ENCODE peak calls at places on chromosomes 13 and 19, in eight cellular contexts. G is Right ventricle myocardium superior, A is left ventricle myocardium inferior, W is heart right ventricle, C is iPS-NIHi11, N is D341Med, Z is caudate nucleus, F is PC-3. S is an unnamed sample.

GRCh38 chr13:38905861-38906260 is 84.8 kb downstream of the STOML3 start:
- DNase-seq in N (no peak), A (no peak), Z (no peak), C (no peak), F (peak; percentile 17), G (no peak), W (no peak), S (no peak)

GRCh38 chr13:40145139-40145538 is 489.7 kb downstream of the COG6 start:
- DNase-seq in G (no peak), W (no peak), C (no peak), F (no peak), Z (no peak), A (no peak), N (no peak), S (no peak)

GRCh38 chr13:21033866-21034601 is 27.4 kb downstream of the LATS2 start:
- DNase-seq in Z (no peak), C (no peak), N (no peak), G (no peak), F (peak; percentile 96), W (no peak), A (no peak), S (no peak)

GRCh38 chr19:8629184-8629583 is 1.2 kb upstream of the NFILZ start:
- DNase-seq in C (no peak), F (no peak), G (no peak), Z (no peak), A (no peak), N (no peak), W (no peak), S (no peak)

GRCh38 chr13:47232516-47232915 is 335.7 kb upstream of the HTR2A start:
- DNase-seq in G (no peak), W (no peak), A (no peak), Z (no peak), N (no peak), C (no peak), F (no peak), S (no peak)

GRCh38 chr19:41984961-41985360 is 9.1 kb downstream of the ATP1A3 start:
- DNase-seq in Z (no peak), W (no peak), N (no peak), G (no peak), F (no peak), C (no peak), A (no peak), S (no peak)

GRCh38 chr13:113545931-113546516 is 38.5 kb upstream of the TFDP1 start:
- DNase-seq in G (no peak), C (no peak), A (no peak), W (no peak), N (no peak), Z (no peak), F (no peak), S (no peak)

GRCh38 chr13:96011291-96011875 is 41.8 kb downstream of the UGGT2 start:
- DNase-seq in Z (no peak), F (no peak), C (no peak), N (no peak), W (no peak), G (no peak), A (no peak), S (no peak)

GRCh38 chr13:101795025-101795424 is 342.6 kb downstream of the ITGBL1 start:
- DNase-seq in Z (no peak), C (no peak), F (no peak), W (no peak), G (no peak), A (no peak), N (no peak), S (no peak)

GRCh38 chr19:50264483-50265186 is 61.2 kb downstream of the MYH14 start:
- DNase-seq in W (no peak), G (no peak), Z (no peak), N (no peak), C (no peak), F (no peak), A (no peak), S (no peak)

GRCh38 chr19:11405846-11406643 is 13.1 kb downstream of the RGL3 start:
- DNase-seq in Z (no peak), N (peak; percentile 74), F (no peak), W (peak; percentile 45), C (peak; percentile 83), G (no peak), A (no peak), S (no peak)

GRCh38 chr13:26541678-26542553 is 15.6 kb upstream of the WASF3 start:
- DNase-seq in W (no peak), Z (no peak), F (no peak), N (peak; percentile 43), C (no peak), A (no peak), G (no peak), S (no peak)

GRCh38 chr13:113143466-113144254 is 14.8 kb upstream of the PROZ start:
- DNase-seq in A (no peak), Z (no peak), G (no peak), W (no peak), C (no peak), N (peak; percentile 20), F (no peak), S (no peak)

GRCh38 chr19:54233941-54234340 is 8.6 kb downstream of the LILRA6 start:
- DNase-seq in C (no peak), Z (no peak), W (no peak), G (no peak), F (no peak), A (no peak), N (no peak), S (no peak)

GRCh38 chr13:78239681-78240080 is 321.1 kb upstream of the EDNRB start:
- DNase-seq in C (peak; percentile 10), A (no peak), N (no peak), Z (no peak), W (no peak), F (no peak), G (no peak), S (no peak)

GRCh38 chr13:96503481-96503880 is 413.6 kb downstream of the HS6ST3 start:
- DNase-seq in N (no peak), G (no peak), W (no peak), Z (no peak), A (no peak), C (no peak), F (no peak), S (no peak)

GRCh38 chr13:47480941-47481340 is 520.1 kb downstream of the SUCLA2 start:
- DNase-seq in F (no peak), N (no peak), W (no peak), A (no peak), Z (no peak), C (no peak), G (no peak), S (no peak)

GRCh38 chr19:37933965-37934364 is 27.0 kb downstream of the SIPA1L3 start:
- DNase-seq in A (peak; percentile 62), W (peak; percentile 48), Z (no peak), F (no peak), N (no peak), G (peak; percentile 73), C (peak; percentile 36), S (peak; percentile 68)

GRCh38 chr13:40624338-40624737 is 42.1 kb downstream of the FOXO1 start:
- DNase-seq in N (no peak), C (no peak), W (no peak), G (no peak), A (no peak), Z (no peak), F (no peak), S (no peak)

GRCh38 chr13:51887441-51887840 is 25.7 kb downstream of the CCDC70 start:
- DNase-seq in F (no peak), N (peak; percentile 74), G (no peak), A (no peak), W (no peak), C (no peak), Z (no peak), S (no peak)

GRCh38 chr13:27795718-27796019 is 3.4 kb downstream of the GSX1 start:
- DNase-seq in N (no peak), W (no peak), Z (no peak), A (no peak), C (no peak), G (no peak), F (no peak), S (no peak)

GRCh38 chr13:76503756-76504155 is 382.4 kb downstream of the KCTD12 start:
- DNase-seq in A (no peak), Z (no peak), C (no peak), W (no peak), F (no peak), N (no peak), G (no peak), S (no peak)

GRCh38 chr13:75181906-75182305 is 300.1 kb downstream of the TBC1D4 start:
- DNase-seq in C (no peak), N (no peak), G (no peak), F (peak; percentile 80), A (no peak), Z (no peak), W (no peak), S (no peak)

S was measured in heart left ventricle.